ENCODE peak calls at places on chromosome 18, in ten cellular contexts. P is left ventricle myocardium inferior, U is endothelial cell, F is upper lobe of right lung, S is left lung, M is neural progenitor cell, W is psoas muscle, C is H1, B is uterus, G is IMR-90. V is an unnamed sample.

GRCh38 chr18:51350081-51350480 is 152.6 kb upstream of the MEX3C start:
- DNase-seq in P (no peak), U (no peak), F (no peak), S (no peak), M (no peak), W (no peak), C (no peak), B (no peak), G (no peak), V (no peak)

GRCh38 chr18:63894367-63894766 is 6.9 kb downstream of the SERPINB2 start:
- DNase-seq in P (no peak), U (no peak), F (no peak), S (no peak), M (no peak), W (no peak), C (no peak), B (no peak), G (no peak), V (no peak)

GRCh38 chr18:76991021-76991688 is 141.4 kb downstream of the MBP start:
- DNase-seq in P (no peak), U (no peak), F (no peak), S (no peak), M (no peak), W (no peak), C (no peak), B (no peak), G (no peak), V (peak)

GRCh38 chr18:29012364-29012763 is 835.4 kb upstream of the CDH2 start:
- DNase-seq in P (no peak), U (no peak), F (no peak), S (no peak), M (no peak), W (no peak), C (no peak), B (no peak), G (no peak), V (no peak)

GRCh38 chr18:42936289-42936688 is 179.2 kb downstream of the RIT2 start:
- DNase-seq in P (no peak), U (no peak), F (no peak), S (no peak), M (no peak), W (no peak), C (no peak), B (no peak), G (no peak), V (no peak)

GRCh38 chr18:36519358-36519757 is 221.8 kb downstream of the FHOD3 start:
- DNase-seq in P (no peak), U (no peak), F (no peak), S (no peak), M (no peak), W (no peak), C (no peak), B (no peak), G (peak), V (no peak)

GRCh38 chr18:7017013-7017412 is 100.6 kb downstream of the LAMA1 start:
- DNase-seq in P (no peak), U (no peak), F (no peak), S (no peak), M (no peak), W (no peak), C (no peak), B (no peak), G (no peak), V (no peak)

GRCh38 chr18:79681484-79682387 is 2.1 kb downstream of the CTDP1 start:
- DNase-seq in P (no peak), U (no peak), F (no peak), S (no peak), M (no peak), W (no peak), C (no peak), B (no peak), G (no peak), V (no peak)

GRCh38 chr18:64037812-64038414 is 68.0 kb downstream of the SERPINB8 start:
- DNase-seq in P (no peak), U (no peak), F (no peak), S (no peak), M (peak), W (no peak), C (no peak), B (no peak), G (peak), V (no peak)

GRCh38 chr18:54717673-54718435 is 110.4 kb upstream of the RAB27B start:
- DNase-seq in P (no peak), U (peak), F (no peak), S (no peak), M (peak), W (no peak), C (peak), B (no peak), G (no peak), V (no peak)

GRCh38 chr18:59056706-59057492 is 82.8 kb upstream of the SEC11C start:
- DNase-seq in P (peak), U (peak), F (peak), S (peak), M (peak), W (peak), C (peak), B (peak), G (peak), V (peak)

GRCh38 chr18:8507361-8507760 is 101.9 kb upstream of the RAB12 start:
- DNase-seq in P (no peak), U (peak), F (no peak), S (no peak), M (peak), W (no peak), C (no peak), B (no peak), G (peak), V (no peak)

GRCh38 chr18:4063545-4063944 is 391.6 kb downstream of the DLGAP1 start:
- DNase-seq in P (no peak), U (no peak), F (no peak), S (no peak), M (no peak), W (no peak), C (no peak), B (no peak), G (no peak), V (no peak)

GRCh38 chr18:4069183-4069582 is 385.9 kb downstream of the DLGAP1 start:
- DNase-seq in P (no peak), U (no peak), F (no peak), S (no peak), M (no peak), W (no peak), C (no peak), B (no peak), G (no peak), V (no peak)

GRCh38 chr18:4074647-4075046 is 380.5 kb downstream of the DLGAP1 start:
- DNase-seq in P (no peak), U (no peak), F (no peak), S (no peak), M (no peak), W (no peak), C (no peak), B (no peak), G (peak), V (no peak)

DNA sequence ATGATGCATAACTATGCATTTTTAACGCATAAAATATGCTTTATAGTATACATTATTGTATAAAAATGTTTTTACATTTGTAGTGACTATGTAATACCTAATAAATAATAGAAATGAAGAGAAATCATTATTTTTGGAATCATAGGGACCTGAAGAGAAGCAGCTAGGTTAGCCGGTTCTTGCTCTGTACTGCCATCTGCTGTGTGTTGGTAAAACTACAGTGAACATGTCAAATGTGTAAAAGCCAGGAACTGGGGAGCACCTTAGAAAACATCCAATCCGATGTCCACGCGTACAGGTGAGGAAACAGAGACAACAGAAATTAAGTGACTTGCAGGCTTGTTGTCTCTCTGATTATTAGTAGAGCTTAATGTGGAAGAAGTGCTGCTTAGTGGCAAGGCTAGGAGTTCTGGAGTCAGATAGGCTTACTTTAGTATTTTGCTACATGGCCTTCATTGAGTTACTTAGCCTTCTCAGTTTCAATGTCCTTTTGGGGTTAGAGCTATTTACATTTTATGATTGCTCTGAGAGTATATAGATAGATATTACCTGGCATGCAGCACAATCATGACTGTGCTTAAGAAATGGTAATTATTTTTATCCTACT is 386.5 kb downstream of the DLGAP1 start:
- DNase-seq in P (no peak), U (peak), F (no peak), S (no peak), M (peak), W (no peak), C (no peak), B (no peak), G (peak), V (no peak)
- TF ChIP-seq CTCF in P (peak), U (peak), F (peak), S (peak), M (peak), W (peak), C (peak), B (peak), G (peak), V (no peak)

GRCh38 chr18:48667276-48668254 is 128.7 kb downstream of the CTIF start:
- DNase-seq in P (no peak), U (no peak), F (peak), S (no peak), M (peak), W (no peak), C (no peak), B (no peak), G (peak), V (no peak)
- TF ChIP-seq CTCF in P (peak), U (peak), F (no peak), S (no peak), M (peak), W (peak), C (peak), B (no peak), G (peak), V (no peak)

GRCh38 chr18:24271381-24272331 is 126.0 kb downstream of the OSBPL1A start:
- DNase-seq in P (peak), U (peak), F (peak), S (peak), M (peak), W (peak), C (peak), B (peak), G (peak), V (no peak)
- TF ChIP-seq CTCF in P (peak), U (no peak), F (peak), S (no peak), M (peak), W (peak), C (peak), B (peak), G (peak), V (no peak)

GRCh38 chr18:69469444-69469919 is 68.8 kb downstream of the DOK6 start:
- DNase-seq in P (no peak), U (peak), F (no peak), S (no peak), M (peak), W (peak), C (peak), B (no peak), G (no peak), V (no peak)
- TF ChIP-seq CTCF in P (peak), U (peak), F (peak), S (no peak), M (peak), W (no peak), C (peak), B (no peak), G (peak), V (no peak)

V was measured in omental fat pad.